ENCODE peak calls at places on chromosomes 6 and 20, in five cellular contexts. One of them, this sample, is unnamed.

GRCh38 chr20:38272961-38273360 is 12.4 kb upstream of the KIAA1755 start:
- DNase-seq in activated naive CD8-positive, alpha-beta T cell treated with anti-CD3 and anti-CD28 coated beads for 36 hours: no peak
- DNase-seq in EL: peak; percentile 95
- DNase-seq in activated naive CD4-positive, alpha-beta T cell treated with Interleukin-2 at 50 U/mL for 16 hours: no peak
- DNase-seq in fibroblast of the conjunctiva: no peak
- DNase-seq in this sample: no peak

GRCh38 chr6:159989882-159990480 is 21.1 kb downstream of the IGF2R start:
- DNase-seq in activated naive CD8-positive, alpha-beta T cell treated with anti-CD3 and anti-CD28 coated beads for 36 hours: no peak
- DNase-seq in EL: peak; percentile 63
- DNase-seq in activated naive CD4-positive, alpha-beta T cell treated with Interleukin-2 at 50 U/mL for 16 hours: no peak
- DNase-seq in fibroblast of the conjunctiva: no peak
- DNase-seq in this sample: no peak

GRCh38 chr20:23291575-23292240 is 58.9 kb upstream of the NXT1 start:
- DNase-seq in activated naive CD8-positive, alpha-beta T cell treated with anti-CD3 and anti-CD28 coated beads for 36 hours: no peak
- DNase-seq in EL: no peak
- DNase-seq in activated naive CD4-positive, alpha-beta T cell treated with Interleukin-2 at 50 U/mL for 16 hours: no peak
- DNase-seq in fibroblast of the conjunctiva: no peak
- DNase-seq in this sample: no peak

GRCh38 chr6:41625442-41625841 is 12.8 kb upstream of the MDFI start:
- DNase-seq in activated naive CD8-positive, alpha-beta T cell treated with anti-CD3 and anti-CD28 coated beads for 36 hours: no peak
- DNase-seq in EL: no peak
- DNase-seq in activated naive CD4-positive, alpha-beta T cell treated with Interleukin-2 at 50 U/mL for 16 hours: no peak
- DNase-seq in fibroblast of the conjunctiva: peak; percentile 34
- DNase-seq in this sample: no peak

GRCh38 chr6:30828027-30828962 is 56.0 kb upstream of the DDR1 start:
- DNase-seq in activated naive CD8-positive, alpha-beta T cell treated with anti-CD3 and anti-CD28 coated beads for 36 hours: peak; percentile 81
- DNase-seq in EL: peak; percentile 87
- DNase-seq in activated naive CD4-positive, alpha-beta T cell treated with Interleukin-2 at 50 U/mL for 16 hours: peak; percentile 85
- DNase-seq in fibroblast of the conjunctiva: peak; percentile 84
- DNase-seq in this sample: peak; percentile 92

GRCh38 chr20:24465730-24466129 is 3.7 kb upstream of the SYNDIG1 start:
- DNase-seq in activated naive CD8-positive, alpha-beta T cell treated with anti-CD3 and anti-CD28 coated beads for 36 hours: no peak
- DNase-seq in EL: peak; percentile 7
- DNase-seq in activated naive CD4-positive, alpha-beta T cell treated with Interleukin-2 at 50 U/mL for 16 hours: no peak
- DNase-seq in fibroblast of the conjunctiva: no peak
- DNase-seq in this sample: peak; percentile 85

GRCh38 chr6:152151930-152152329 is 344.4 kb downstream of the ESR1 start:
- DNase-seq in activated naive CD8-positive, alpha-beta T cell treated with anti-CD3 and anti-CD28 coated beads for 36 hours: no peak
- DNase-seq in EL: no peak
- DNase-seq in activated naive CD4-positive, alpha-beta T cell treated with Interleukin-2 at 50 U/mL for 16 hours: no peak
- DNase-seq in fibroblast of the conjunctiva: no peak
- DNase-seq in this sample: no peak

GRCh38 chr6:3777695-3778461 is 26.4 kb upstream of the PXDC1 start:
- DNase-seq in activated naive CD8-positive, alpha-beta T cell treated with anti-CD3 and anti-CD28 coated beads for 36 hours: no peak
- DNase-seq in EL: no peak
- DNase-seq in activated naive CD4-positive, alpha-beta T cell treated with Interleukin-2 at 50 U/mL for 16 hours: no peak
- DNase-seq in fibroblast of the conjunctiva: no peak
- DNase-seq in this sample: no peak

GRCh38 chr6:16057411-16057810 is 71.5 kb upstream of the MYLIP start:
- DNase-seq in activated naive CD8-positive, alpha-beta T cell treated with anti-CD3 and anti-CD28 coated beads for 36 hours: no peak
- DNase-seq in EL: no peak
- DNase-seq in activated naive CD4-positive, alpha-beta T cell treated with Interleukin-2 at 50 U/mL for 16 hours: no peak
- DNase-seq in fibroblast of the conjunctiva: no peak
- DNase-seq in this sample: no peak

GRCh38 chr6:8085053-8085511 is 17.3 kb downstream of the EEF1E1 start:
- DNase-seq in activated naive CD8-positive, alpha-beta T cell treated with anti-CD3 and anti-CD28 coated beads for 36 hours: no peak
- DNase-seq in EL: peak; percentile 97
- DNase-seq in activated naive CD4-positive, alpha-beta T cell treated with Interleukin-2 at 50 U/mL for 16 hours: no peak
- DNase-seq in fibroblast of the conjunctiva: peak; percentile 75
- DNase-seq in this sample: no peak

GRCh38 chr6:50185006-50185405 is 135.3 kb upstream of the DEFB112 start:
- DNase-seq in activated naive CD8-positive, alpha-beta T cell treated with anti-CD3 and anti-CD28 coated beads for 36 hours: no peak
- DNase-seq in EL: peak; percentile 3
- DNase-seq in activated naive CD4-positive, alpha-beta T cell treated with Interleukin-2 at 50 U/mL for 16 hours: no peak
- DNase-seq in fibroblast of the conjunctiva: no peak
- DNase-seq in this sample: peak; percentile 17

GRCh38 chr6:44464527-44465310 is 77.2 kb downstream of the CDC5L start:
- DNase-seq in activated naive CD8-positive, alpha-beta T cell treated with anti-CD3 and anti-CD28 coated beads for 36 hours: no peak
- DNase-seq in EL: peak; percentile 85
- DNase-seq in activated naive CD4-positive, alpha-beta T cell treated with Interleukin-2 at 50 U/mL for 16 hours: no peak
- DNase-seq in fibroblast of the conjunctiva: no peak
- DNase-seq in this sample: no peak

GRCh38 chr20:36431604-36432003 is 109.7 kb upstream of the MYL9 start:
- DNase-seq in activated naive CD8-positive, alpha-beta T cell treated with anti-CD3 and anti-CD28 coated beads for 36 hours: no peak
- DNase-seq in EL: no peak
- DNase-seq in activated naive CD4-positive, alpha-beta T cell treated with Interleukin-2 at 50 U/mL for 16 hours: no peak
- DNase-seq in fibroblast of the conjunctiva: no peak
- DNase-seq in this sample: no peak

GRCh38 chr20:1933465-1933870 is 38.3 kb downstream of the SIRPA start:
- DNase-seq in activated naive CD8-positive, alpha-beta T cell treated with anti-CD3 and anti-CD28 coated beads for 36 hours: no peak
- DNase-seq in EL: peak; percentile 58
- DNase-seq in activated naive CD4-positive, alpha-beta T cell treated with Interleukin-2 at 50 U/mL for 16 hours: no peak
- DNase-seq in fibroblast of the conjunctiva: peak; percentile 20
- DNase-seq in this sample: no peak

GRCh38 chr6:133245033-133245903 is 4.1 kb downstream of the EYA4 start:
- DNase-seq in activated naive CD8-positive, alpha-beta T cell treated with anti-CD3 and anti-CD28 coated beads for 36 hours: no peak
- DNase-seq in EL: no peak
- DNase-seq in activated naive CD4-positive, alpha-beta T cell treated with Interleukin-2 at 50 U/mL for 16 hours: no peak
- DNase-seq in fibroblast of the conjunctiva: no peak
- DNase-seq in this sample: no peak

GRCh38 chr6:98957440-98957839 is 9.7 kb upstream of the FBXL4 start:
- DNase-seq in activated naive CD8-positive, alpha-beta T cell treated with anti-CD3 and anti-CD28 coated beads for 36 hours: no peak
- DNase-seq in EL: peak; percentile 90
- DNase-seq in activated naive CD4-positive, alpha-beta T cell treated with Interleukin-2 at 50 U/mL for 16 hours: no peak
- DNase-seq in fibroblast of the conjunctiva: no peak
- DNase-seq in this sample: no peak

GRCh38 chr6:6026513-6027205 is 19.9 kb upstream of the NRN1 start:
- DNase-seq in activated naive CD8-positive, alpha-beta T cell treated with anti-CD3 and anti-CD28 coated beads for 36 hours: no peak
- DNase-seq in EL: no peak
- DNase-seq in activated naive CD4-positive, alpha-beta T cell treated with Interleukin-2 at 50 U/mL for 16 hours: no peak
- DNase-seq in fibroblast of the conjunctiva: no peak
- DNase-seq in this sample: no peak

GRCh38 chr6:105301072-105301503 is 101.8 kb downstream of the PREP start:
- DNase-seq in activated naive CD8-positive, alpha-beta T cell treated with anti-CD3 and anti-CD28 coated beads for 36 hours: no peak
- DNase-seq in EL: no peak
- DNase-seq in activated naive CD4-positive, alpha-beta T cell treated with Interleukin-2 at 50 U/mL for 16 hours: no peak
- DNase-seq in fibroblast of the conjunctiva: no peak
- DNase-seq in this sample: no peak

GRCh38 chr20:1664911-1665310 is 7.3 kb upstream of the SIRPG start:
- DNase-seq in activated naive CD8-positive, alpha-beta T cell treated with anti-CD3 and anti-CD28 coated beads for 36 hours: peak; percentile 74
- DNase-seq in EL: no peak
- DNase-seq in activated naive CD4-positive, alpha-beta T cell treated with Interleukin-2 at 50 U/mL for 16 hours: peak; percentile 59
- DNase-seq in fibroblast of the conjunctiva: no peak
- DNase-seq in this sample: no peak

This sample was measured in pons.